ENCODE peak calls at places on chromosomes 2 and 18, in six cellular contexts. H is GM10248, M is testis, A is Calu3, P is suprapubic skin, U is osteoblast. J is an unnamed sample.

GRCh38 chr2:174764281-174765063 is at the start of gene CHRNA1:
- DNase-seq in H (no peak), M (no peak), A (no peak), P (no peak), U (peak), J (no peak)

GRCh38 chr2:159029936-159030335 is 61.5 kb downstream of the TANC1 start:
- DNase-seq in H (no peak), M (no peak), A (no peak), P (no peak), U (no peak), J (no peak)

GRCh38 chr18:9474103-9474982 is 970 bp upstream of the RALBP1 start:
- DNase-seq in H (no peak), M (no peak), A (no peak), P (no peak), U (peak), J (peak)

GRCh38 chr2:51998890-51999289 is 967.0 kb upstream of the NRXN1 start:
- DNase-seq in H (no peak), M (no peak), A (no peak), P (no peak), U (no peak), J (no peak)

GRCh38 chr2:237617305-237617982 is 9.9 kb upstream of the LRRFIP1 start:
- DNase-seq in H (no peak), M (no peak), A (no peak), P (no peak), U (no peak), J (no peak)

GRCh38 chr18:6885992-6886823 is 156.7 kb downstream of the ARHGAP28 start:
- DNase-seq in H (peak), M (peak), A (peak), P (no peak), U (no peak), J (no peak)

GRCh38 chr2:236485519-236485918 is 84.1 kb upstream of the ACKR3 start:
- DNase-seq in H (no peak), M (no peak), A (no peak), P (no peak), U (no peak), J (no peak)

GRCh38 chr2:191050640-191050987 is 36.6 kb upstream of the STAT1 start:
- DNase-seq in H (no peak), M (no peak), A (no peak), P (peak), U (peak), J (no peak)

GRCh38 chr18:55552498-55553189 is 35.3 kb downstream of the TCF4 start:
- DNase-seq in H (no peak), M (no peak), A (no peak), P (no peak), U (no peak), J (no peak)

GRCh38 chr2:171541202-171541884 is 19.1 kb downstream of the CYBRD1 start:
- DNase-seq in H (no peak), M (peak), A (peak), P (no peak), U (no peak), J (no peak)

GRCh38 chr2:168730391-168730790 is 72.0 kb upstream of the NOSTRIN start:
- DNase-seq in H (no peak), M (no peak), A (no peak), P (no peak), U (no peak), J (no peak)

DNA sequence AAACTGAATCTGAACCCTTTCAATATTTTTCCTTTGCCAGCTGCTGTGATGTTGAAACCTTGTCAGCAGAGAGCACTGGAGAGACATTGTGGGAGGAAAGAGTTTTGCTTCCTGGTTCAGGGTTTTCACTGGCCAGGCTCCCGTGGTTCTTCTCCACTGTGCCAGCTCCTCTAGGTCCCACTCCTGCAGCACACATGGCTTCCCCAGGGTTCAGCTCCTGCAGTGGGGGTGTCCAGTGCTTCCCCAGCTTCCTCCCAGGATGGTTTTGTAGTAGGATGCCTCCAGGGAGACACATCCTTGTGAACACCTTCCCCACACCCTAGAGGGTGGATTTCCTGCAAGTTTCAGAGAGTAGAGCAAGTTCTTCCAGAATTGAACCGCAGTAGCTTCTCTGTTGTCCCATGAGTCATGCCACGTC is 24.0 kb upstream of the SULT1C3 start:
- DNase-seq in H (no peak), M (no peak), A (peak), P (no peak), U (no peak), J (no peak)
- TF ChIP-seq CTCF in H (peak), M (no peak), A (no peak), P (no peak), U (peak), J (no peak)

GRCh38 chr2:85096616-85097015 is 36.6 kb upstream of the TCF7L1 start:
- DNase-seq in H (no peak), M (no peak), A (no peak), P (no peak), U (no peak), J (no peak)
- TF ChIP-seq CTCF in H (no peak), M (no peak), A (no peak), P (no peak), U (no peak), J (no peak)

DNA sequence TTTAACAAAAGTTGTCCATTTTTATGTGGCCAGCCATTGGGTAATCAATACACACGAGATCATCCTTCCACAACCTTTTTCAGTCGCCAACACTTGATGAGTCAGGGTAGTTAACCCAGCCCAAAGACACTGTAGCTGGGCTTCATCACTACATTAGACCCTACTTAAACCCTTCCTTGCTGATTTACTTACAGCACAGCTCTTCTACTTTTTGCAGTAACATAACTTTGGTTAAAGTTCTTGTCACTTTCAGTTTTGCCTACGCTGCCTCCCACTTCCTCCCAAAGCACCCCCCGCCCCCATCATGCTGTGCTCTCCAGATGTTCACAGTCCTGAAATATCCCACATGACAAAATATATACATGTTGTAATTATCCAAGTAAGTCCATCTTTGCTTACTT is 103.6 kb downstream of the CDK15 start:
- DNase-seq in H (peak), M (no peak), A (no peak), P (no peak), U (peak), J (no peak)
- TF ChIP-seq CTCF in H (no peak), M (no peak), A (no peak), P (no peak), U (no peak), J (no peak)

GRCh38 chr18:35122586-35123224 is 81.5 kb downstream of the MAPRE2 start:
- DNase-seq in H (no peak), M (no peak), A (no peak), P (no peak), U (no peak), J (no peak)
- TF ChIP-seq CTCF in H (peak), M (no peak), A (no peak), P (no peak), U (no peak), J (no peak)

DNA sequence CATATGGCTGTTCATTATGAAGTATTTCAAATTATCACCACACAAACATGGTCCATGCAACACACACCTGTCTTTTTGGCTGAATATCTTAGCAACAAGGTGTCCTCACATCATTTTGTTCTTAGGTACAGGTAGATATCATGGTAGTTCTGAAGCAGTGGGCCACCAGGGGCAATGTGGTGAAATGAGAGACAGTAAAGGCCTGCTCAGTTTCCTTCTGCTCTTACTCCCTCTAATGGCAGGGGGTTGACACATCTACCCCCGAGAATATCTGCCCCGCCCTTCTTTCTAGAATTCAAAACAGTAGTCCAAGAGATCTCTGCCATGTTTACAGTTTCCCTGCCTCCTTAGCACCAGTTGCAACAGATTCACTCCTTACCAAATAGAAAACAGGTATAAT is 147.0 kb upstream of the KLHL14 start:
- DNase-seq in H (peak), M (no peak), A (peak), P (no peak), U (no peak), J (no peak)
- TF ChIP-seq CTCF in H (peak), M (peak), A (peak), P (no peak), U (peak), J (no peak)

DNA sequence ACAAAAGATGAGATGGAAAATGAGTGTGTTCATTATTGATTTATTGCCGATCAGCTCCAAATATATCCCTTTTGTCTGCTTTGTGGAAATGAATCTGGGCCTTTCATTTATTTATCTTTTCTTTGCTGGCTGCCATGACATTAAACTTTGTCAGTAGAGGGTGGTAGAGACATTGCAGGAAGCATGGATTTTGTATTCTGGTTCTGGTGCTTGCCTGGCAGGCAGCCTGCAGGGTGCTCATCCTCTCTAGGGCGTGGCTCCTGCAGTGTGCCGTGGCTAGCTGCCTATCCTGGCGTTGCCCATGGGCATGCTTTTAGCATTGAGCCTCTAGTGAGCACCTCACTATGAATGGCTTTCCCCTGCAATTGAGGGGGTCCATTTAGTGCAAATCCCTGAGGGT is 593.1 kb downstream of the RNF144A start:
- DNase-seq in H (no peak), M (no peak), A (no peak), P (no peak), U (no peak), J (no peak)
- TF ChIP-seq CTCF in H (no peak), M (no peak), A (no peak), P (no peak), U (no peak), J (no peak)

DNA sequence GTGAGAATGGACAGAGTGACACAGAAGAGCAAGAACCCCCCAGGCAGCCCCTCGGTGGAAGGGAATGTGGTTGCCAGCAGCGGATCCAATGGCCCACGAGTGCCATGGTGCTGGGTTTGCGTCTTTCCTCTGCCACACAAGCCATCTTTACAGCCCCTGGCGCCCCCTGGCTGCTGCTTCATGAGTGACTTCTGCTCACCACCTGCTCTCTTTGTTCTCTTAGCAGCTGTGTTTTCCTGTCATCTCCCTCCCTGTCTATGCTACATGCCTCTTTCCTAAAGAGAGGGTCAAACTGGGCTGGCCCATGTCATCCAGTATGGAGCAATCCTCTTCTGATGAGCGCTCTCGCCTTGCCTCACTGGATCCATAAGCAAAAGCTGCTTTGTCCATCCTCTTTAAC is 300.0 kb upstream of the SMIM21 start:
- DNase-seq in H (peak), M (peak), A (no peak), P (no peak), U (no peak), J (no peak)
- TF ChIP-seq CTCF in H (peak), M (peak), A (no peak), P (no peak), U (peak), J (no peak)

DNA sequence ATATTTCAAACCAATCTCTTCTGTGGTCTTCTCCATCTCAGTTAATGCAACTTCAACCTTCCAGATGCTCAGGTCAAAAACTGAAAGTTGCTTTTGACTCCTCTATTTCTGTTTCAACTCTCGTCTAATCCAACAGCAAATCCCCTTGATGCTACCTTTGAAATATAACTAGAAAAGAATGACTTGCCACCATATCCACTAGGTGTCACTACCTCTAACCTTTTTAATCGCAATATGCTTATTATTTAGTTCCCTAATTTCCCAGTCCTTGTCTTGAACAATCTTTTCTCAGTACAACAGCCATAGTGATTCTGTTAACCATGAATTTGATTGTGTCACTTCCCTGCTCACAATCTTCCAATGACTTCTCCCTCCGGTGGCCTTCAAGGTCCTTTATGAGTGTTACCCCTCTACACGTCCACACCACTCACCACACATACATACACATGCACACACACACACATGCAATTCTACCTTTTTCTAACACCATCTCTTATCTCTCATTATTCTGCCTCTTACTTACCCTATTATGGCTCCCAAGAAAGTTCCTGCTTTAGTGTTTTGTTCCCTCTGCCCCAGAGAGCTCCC is 245.5 kb upstream of the KCNJ3 start:
- DNase-seq in H (peak), M (no peak), A (no peak), P (no peak), U (peak), J (no peak)
- TF ChIP-seq CTCF in H (peak), M (peak), A (peak), P (no peak), U (peak), J (no peak)

DNA sequence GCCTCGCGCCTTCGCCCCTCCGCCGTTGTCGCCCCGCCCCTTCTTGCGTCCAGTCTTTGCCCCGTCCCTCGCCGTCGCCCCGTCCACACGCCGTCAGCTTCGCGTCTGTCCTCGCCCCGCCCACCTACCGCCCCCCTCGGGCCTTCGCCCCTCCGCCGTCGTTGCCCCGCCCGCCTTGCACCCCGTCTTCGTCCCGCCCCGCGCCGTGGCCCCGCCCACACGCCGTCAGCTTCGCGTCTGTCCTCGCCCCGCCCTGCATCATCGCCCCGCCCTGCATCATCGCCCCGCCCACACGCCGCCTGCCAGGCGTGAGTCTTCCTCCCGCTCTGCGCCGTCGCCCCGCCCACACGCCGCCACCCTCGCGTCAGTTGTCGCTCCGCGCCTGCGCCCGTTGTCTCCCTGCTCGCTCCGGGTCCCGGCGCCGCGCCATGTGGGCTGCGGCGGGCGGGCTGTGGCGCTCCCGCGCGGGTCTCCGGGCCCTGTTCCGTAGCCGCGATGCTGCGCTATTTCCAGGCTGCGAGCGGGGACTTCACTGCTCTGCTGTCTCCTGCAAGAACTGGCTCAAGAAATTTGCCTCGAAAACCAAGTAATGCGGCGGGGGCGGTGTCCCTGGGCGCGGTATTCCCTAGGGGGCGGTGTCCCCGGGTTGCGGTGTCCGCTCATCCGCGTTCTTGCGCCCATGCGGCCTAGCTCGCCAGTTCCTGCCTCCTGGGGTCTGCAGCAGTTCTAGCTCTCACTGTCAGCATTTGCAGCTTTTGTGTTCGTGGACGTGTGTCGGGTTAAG is at the start of gene RBFA:
- DNase-seq in H (peak), M (peak), A (peak), P (peak), U (peak), J (peak)
- TF ChIP-seq CTCF in H (peak), M (no peak), A (peak), P (no peak), U (no peak), J (no peak)

J was measured in omental fat pad.